ENCODE peak calls at places on chromosomes 13 and 19, in five cellular contexts. One of them, this sample, is unnamed.

GRCh38 chr13:22278336-22278929 is 607.6 kb downstream of the FGF9 start:
- DNase-seq in MV-4-11: peak; percentile 42
- DNase-seq in dorsolateral prefrontal cortex: peak; percentile 63
- DNase-seq in fibroblast of the conjunctiva: no peak
- DNase-seq in kidney glomerular epithelial cell: peak; percentile 34
- DNase-seq in this sample: no peak

GRCh38 chr19:17041994-17042393 is 15.4 kb upstream of the CPAMD8 start:
- DNase-seq in MV-4-11: no peak
- DNase-seq in dorsolateral prefrontal cortex: no peak
- DNase-seq in fibroblast of the conjunctiva: no peak
- DNase-seq in kidney glomerular epithelial cell: no peak
- DNase-seq in this sample: no peak

GRCh38 chr13:31944262-31945160 is 87.1 kb upstream of the FRY start:
- DNase-seq in MV-4-11: no peak
- DNase-seq in dorsolateral prefrontal cortex: no peak
- DNase-seq in fibroblast of the conjunctiva: no peak
- DNase-seq in kidney glomerular epithelial cell: no peak
- DNase-seq in this sample: no peak

GRCh38 chr13:105921711-105922110 is 613.8 kb downstream of the EFNB2 start:
- DNase-seq in MV-4-11: no peak
- DNase-seq in dorsolateral prefrontal cortex: no peak
- DNase-seq in fibroblast of the conjunctiva: no peak
- DNase-seq in kidney glomerular epithelial cell: no peak
- DNase-seq in this sample: no peak

GRCh38 chr13:35720690-35721554 is 244.4 kb upstream of the MAB21L1 start:
- DNase-seq in MV-4-11: no peak
- DNase-seq in dorsolateral prefrontal cortex: peak; percentile 58
- DNase-seq in fibroblast of the conjunctiva: no peak
- DNase-seq in kidney glomerular epithelial cell: peak; percentile 6
- DNase-seq in this sample: peak; percentile 49

GRCh38 chr19:50551713-50552187 is 16.5 kb downstream of the LRRC4B start:
- DNase-seq in MV-4-11: no peak
- DNase-seq in dorsolateral prefrontal cortex: peak; percentile 74
- DNase-seq in fibroblast of the conjunctiva: no peak
- DNase-seq in kidney glomerular epithelial cell: no peak
- DNase-seq in this sample: no peak

GRCh38 chr19:2359992-2360875 is at the start of gene TMPRSS9:
- DNase-seq in MV-4-11: no peak
- DNase-seq in dorsolateral prefrontal cortex: no peak
- DNase-seq in fibroblast of the conjunctiva: no peak
- DNase-seq in kidney glomerular epithelial cell: no peak
- DNase-seq in this sample: no peak

GRCh38 chr19:8137425-8137824 is 12.0 kb downstream of the FBN3 start:
- DNase-seq in MV-4-11: no peak
- DNase-seq in dorsolateral prefrontal cortex: no peak
- DNase-seq in fibroblast of the conjunctiva: no peak
- DNase-seq in kidney glomerular epithelial cell: no peak
- DNase-seq in this sample: no peak

GRCh38 chr13:49620170-49620621 is 8.1 kb upstream of the ARL11 start:
- DNase-seq in MV-4-11: peak; percentile 74
- DNase-seq in dorsolateral prefrontal cortex: peak; percentile 16
- DNase-seq in fibroblast of the conjunctiva: no peak
- DNase-seq in kidney glomerular epithelial cell: no peak
- DNase-seq in this sample: no peak

GRCh38 chr19:56839665-56840451 is 668 bp downstream of the PEG3 start:
- DNase-seq in MV-4-11: no peak
- DNase-seq in dorsolateral prefrontal cortex: peak; percentile 97
- DNase-seq in fibroblast of the conjunctiva: peak; percentile 94
- DNase-seq in kidney glomerular epithelial cell: peak; percentile 98
- DNase-seq in this sample: peak; percentile 100

GRCh38 chr13:71028884-71029283 is 838.1 kb downstream of the DACH1 start:
- DNase-seq in MV-4-11: no peak
- DNase-seq in dorsolateral prefrontal cortex: no peak
- DNase-seq in fibroblast of the conjunctiva: no peak
- DNase-seq in kidney glomerular epithelial cell: no peak
- DNase-seq in this sample: no peak

GRCh38 chr19:15283141-15283885 is 49.0 kb downstream of the BRD4 start:
- DNase-seq in MV-4-11: no peak
- DNase-seq in dorsolateral prefrontal cortex: peak; percentile 50
- DNase-seq in fibroblast of the conjunctiva: peak; percentile 75
- DNase-seq in kidney glomerular epithelial cell: no peak
- DNase-seq in this sample: no peak

GRCh38 chr13:80850771-80851170 is 509.8 kb upstream of the SPRY2 start:
- DNase-seq in MV-4-11: no peak
- DNase-seq in dorsolateral prefrontal cortex: no peak
- DNase-seq in fibroblast of the conjunctiva: no peak
- DNase-seq in kidney glomerular epithelial cell: no peak
- DNase-seq in this sample: no peak

GRCh38 chr13:98743377-98743776 is 9.1 kb downstream of the SLC15A1 start:
- DNase-seq in MV-4-11: no peak
- DNase-seq in dorsolateral prefrontal cortex: no peak
- DNase-seq in fibroblast of the conjunctiva: no peak
- DNase-seq in kidney glomerular epithelial cell: no peak
- DNase-seq in this sample: no peak

GRCh38 chr13:92122454-92122853 is 724.0 kb downstream of the GPC5 start:
- DNase-seq in MV-4-11: no peak
- DNase-seq in dorsolateral prefrontal cortex: no peak
- DNase-seq in fibroblast of the conjunctiva: no peak
- DNase-seq in kidney glomerular epithelial cell: no peak
- DNase-seq in this sample: no peak

GRCh38 chr19:10820173-10820572 is 15.8 kb downstream of the TMED1 start:
- DNase-seq in MV-4-11: no peak
- DNase-seq in dorsolateral prefrontal cortex: no peak
- DNase-seq in fibroblast of the conjunctiva: no peak
- DNase-seq in kidney glomerular epithelial cell: no peak
- DNase-seq in this sample: no peak

GRCh38 chr19:29639086-29639485 is 26.2 kb upstream of the PLEKHF1 start:
- DNase-seq in MV-4-11: no peak
- DNase-seq in dorsolateral prefrontal cortex: no peak
- DNase-seq in fibroblast of the conjunctiva: no peak
- DNase-seq in kidney glomerular epithelial cell: no peak
- DNase-seq in this sample: no peak

GRCh38 chr13:86052141-86052540 is 252.9 kb upstream of the SLITRK6 start:
- DNase-seq in MV-4-11: no peak
- DNase-seq in dorsolateral prefrontal cortex: no peak
- DNase-seq in fibroblast of the conjunctiva: no peak
- DNase-seq in kidney glomerular epithelial cell: peak; percentile 0
- DNase-seq in this sample: no peak

GRCh38 chr13:76937416-76937815 is 10.9 kb upstream of the ACOD1 start:
- DNase-seq in MV-4-11: peak; percentile 53
- DNase-seq in dorsolateral prefrontal cortex: no peak
- DNase-seq in fibroblast of the conjunctiva: peak; percentile 93
- DNase-seq in kidney glomerular epithelial cell: peak; percentile 86
- DNase-seq in this sample: no peak

GRCh38 chr13:23506821-23507210 is 63.4 kb upstream of the TNFRSF19 start:
- DNase-seq in MV-4-11: no peak
- DNase-seq in dorsolateral prefrontal cortex: no peak
- DNase-seq in fibroblast of the conjunctiva: no peak
- DNase-seq in kidney glomerular epithelial cell: peak; percentile 95
- DNase-seq in this sample: no peak

GRCh38 chr19:3080281-3080680 is 13.9 kb upstream of the GNA11 start:
- DNase-seq in MV-4-11: no peak
- DNase-seq in dorsolateral prefrontal cortex: no peak
- DNase-seq in fibroblast of the conjunctiva: peak; percentile 28
- DNase-seq in kidney glomerular epithelial cell: peak; percentile 11
- DNase-seq in this sample: no peak

GRCh38 chr13:32905063-32905863 is 111.0 kb upstream of the KL start:
- DNase-seq in MV-4-11: peak; percentile 55
- DNase-seq in dorsolateral prefrontal cortex: no peak
- DNase-seq in fibroblast of the conjunctiva: no peak
- DNase-seq in kidney glomerular epithelial cell: no peak
- DNase-seq in this sample: no peak

GRCh38 chr13:66427330-66427990 is 802.7 kb downstream of the PCDH9 start:
- DNase-seq in MV-4-11: no peak
- DNase-seq in dorsolateral prefrontal cortex: no peak
- DNase-seq in fibroblast of the conjunctiva: peak; percentile 62
- DNase-seq in kidney glomerular epithelial cell: no peak
- DNase-seq in this sample: no peak

GRCh38 chr19:38852231-38853044 is 2.7 kb upstream of the HNRNPL start:
- DNase-seq in MV-4-11: peak; percentile 82
- DNase-seq in dorsolateral prefrontal cortex: peak; percentile 47
- DNase-seq in fibroblast of the conjunctiva: no peak
- DNase-seq in kidney glomerular epithelial cell: peak; percentile 27
- DNase-seq in this sample: no peak